ENCODE peak calls at places on chromosomes 3 and 15, in five cellular contexts. M is heart right ventricle; G is CD4-positive, alpha-beta T cell; K is tibial nerve; L is stomach. B is an unnamed sample.

GRCh38 chr15:23616536-23616935 is 31.1 kb downstream of the MAGEL2 start:
- DNase-seq in K (no peak), G (no peak), M (no peak), L (no peak), B (no peak)

GRCh38 chr3:55337641-55338174 is 149.4 kb downstream of the WNT5A start:
- DNase-seq in G (no peak), M (no peak), K (no peak), L (no peak), B (no peak)

GRCh38 chr3:128647307-128647706 is 3.3 kb downstream of the RPN1 start:
- DNase-seq in M (no peak), G (no peak), K (no peak), L (no peak), B (no peak)

GRCh38 chr3:98645039-98645438 is 51.6 kb upstream of the CPOX start:
- DNase-seq in K (no peak), L (no peak), M (no peak), G (no peak), B (no peak)

GRCh38 chr15:51319539-51319938 is 18.9 kb downstream of the CYP19A1 start:
- DNase-seq in K (no peak), L (no peak), M (no peak), G (no peak), B (no peak)

GRCh38 chr3:152204218-152204617 is 64.5 kb upstream of the MBNL1 start:
- DNase-seq in L (no peak), K (no peak), M (no peak), G (no peak), B (no peak)

GRCh38 chr15:38531509-38531908 is 33.1 kb downstream of the RASGRP1 start:
- DNase-seq in G (no peak), K (no peak), M (no peak), L (no peak), B (no peak)

GRCh38 chr3:64945171-64945684 is 257.4 kb upstream of the ADAMTS9 start:
- DNase-seq in K (no peak), G (no peak), M (no peak), L (no peak), B (no peak)

GRCh38 chr3:52891164-52891563 is 6.2 kb downstream of the STIMATE start:
- DNase-seq in L (no peak), M (no peak), G (no peak), K (no peak), B (no peak)

GRCh38 chr3:12862387-12862786 is 21.0 kb upstream of the RPL32 start:
- DNase-seq in K (no peak), M (no peak), G (no peak), L (no peak), B (no peak)

GRCh38 chr15:34064443-34064842 is 25.4 kb upstream of the AVEN start:
- DNase-seq in G (no peak), L (no peak), K (no peak), M (no peak), B (no peak)

GRCh38 chr3:45884368-45885201 is 1.8 kb upstream of the CCR9 start:
- DNase-seq in L (no peak), M (no peak), K (no peak), G (no peak), B (no peak)

GRCh38 chr3:126063358-126063965 is 20.5 kb downstream of the SLC41A3 start:
- DNase-seq in M (no peak), L (no peak), G (no peak), K (no peak), B (no peak)

GRCh38 chr3:72273615-72274014 is 488.7 kb upstream of the PROK2 start:
- DNase-seq in K (no peak), M (no peak), L (no peak), G (no peak), B (no peak)

GRCh38 chr3:112579697-112580096 is 17.9 kb downstream of the SLC35A5 start:
- DNase-seq in G (no peak), M (no peak), L (no peak), K (no peak), B (no peak)

GRCh38 chr3:152638707-152639450 is 196.1 kb upstream of the P2RY1 start:
- DNase-seq in G (no peak), L (no peak), K (no peak), M (no peak), B (no peak)

GRCh38 chr15:55742498-55742926 is 440 bp downstream of the PRTG start:
- DNase-seq in K (no peak), G (no peak), L (no peak), M (peak; percentile 34), B (no peak)
- TF ChIP-seq CTCF in K (no peak), G (no peak), L (no peak), M (no peak), B (no peak)

DNA sequence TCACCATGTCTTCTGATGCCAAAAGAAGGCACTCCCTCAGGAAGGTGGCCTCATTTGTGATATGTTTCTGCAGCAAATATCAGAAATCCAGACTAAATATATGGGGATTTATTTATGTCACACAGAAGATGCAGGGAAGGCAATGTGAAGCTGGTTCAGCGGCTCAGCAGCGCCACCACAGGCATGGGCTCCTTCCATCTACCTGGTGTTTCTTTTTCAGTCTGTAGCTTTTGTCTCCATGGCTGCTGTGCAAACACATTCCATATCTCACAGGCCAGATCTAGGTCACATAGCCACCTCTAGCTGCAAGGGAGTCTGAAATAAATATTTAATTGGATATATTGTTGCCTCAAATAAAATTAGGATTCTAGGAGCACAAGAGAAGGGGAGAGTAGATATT is 502.1 kb upstream of the IL12A start:
- DNase-seq in L (no peak), G (no peak), K (no peak), M (no peak), B (no peak)
- TF ChIP-seq CTCF in L (no peak), G (no peak), K (no peak), M (no peak), B (no peak)

GRCh38 chr15:73464602-73465001 is 21.6 kb downstream of the REC114 start:
- DNase-seq in G (no peak), L (no peak), M (no peak), K (no peak), B (no peak)
- TF ChIP-seq CTCF in G (no peak), L (no peak), M (no peak), K (no peak), B (no peak)

GRCh38 chr3:173644086-173645082 is 246.8 kb downstream of the NLGN1 start:
- DNase-seq in M (no peak), L (no peak), K (no peak), G (no peak), B (no peak)
- TF ChIP-seq CTCF in M (no peak), L (no peak), K (no peak), G (no peak), B (no peak)

DNA sequence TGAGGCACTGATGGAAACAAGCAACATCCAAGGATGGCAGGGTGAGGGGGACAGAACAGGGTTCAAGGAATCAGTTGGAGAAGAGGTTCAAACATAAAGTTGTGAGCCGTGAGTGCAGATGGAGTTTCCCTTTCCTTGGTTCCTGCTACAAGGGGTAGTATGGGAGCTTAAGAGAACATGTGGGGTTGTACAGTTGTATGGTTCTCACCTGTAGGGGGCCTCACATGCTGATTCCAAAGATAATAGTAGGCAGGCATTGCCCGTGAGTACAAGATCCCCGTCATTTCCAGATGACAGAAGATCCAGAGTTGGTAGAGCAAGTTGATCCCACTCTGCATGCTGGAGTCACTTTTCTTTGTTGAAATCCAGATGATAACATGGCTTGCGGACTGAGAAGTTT is 141.7 kb downstream of the THSD4 start:
- DNase-seq in M (no peak), K (no peak), G (no peak), L (no peak), B (no peak)
- TF ChIP-seq CTCF in M (no peak), K (no peak), G (no peak), L (no peak), B (no peak)

GRCh38 chr15:74817370-74817737 is 4.7 kb downstream of the LMAN1L start:
- DNase-seq in K (no peak), L (no peak), M (peak; percentile 58), G (no peak), B (no peak)
- TF ChIP-seq CTCF in K (no peak), L (no peak), M (peak; percentile 33), G (no peak), B (no peak)

GRCh38 chr3:187019542-187020072 is 89.3 kb downstream of the ST6GAL1 start:
- DNase-seq in L (no peak), K (no peak), G (no peak), M (no peak), B (no peak)
- TF ChIP-seq CTCF in L (no peak), K (no peak), G (no peak), M (no peak), B (no peak)

DNA sequence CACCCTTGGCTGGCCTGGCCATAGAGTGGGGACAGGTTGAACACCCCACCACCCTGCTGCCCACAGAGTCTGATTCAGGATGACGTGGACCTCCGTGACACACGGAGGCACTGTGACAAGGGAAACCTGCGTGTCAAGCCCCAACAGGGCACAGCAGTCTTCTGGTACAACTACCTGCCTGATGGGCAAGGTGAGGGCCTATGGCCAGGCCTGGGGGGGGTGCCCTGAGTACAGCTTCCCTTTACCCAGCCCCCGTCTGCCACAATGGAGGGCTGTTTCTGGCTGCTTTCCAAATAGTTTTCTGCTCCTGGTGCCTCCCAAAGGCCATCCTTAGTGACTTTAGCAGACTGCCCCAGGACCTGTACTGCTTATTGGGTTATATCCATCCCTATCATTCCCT is 1.2 kb upstream of the WDR6 start:
- DNase-seq in L (no peak), M (no peak), K (no peak), G (no peak), B (no peak)
- TF ChIP-seq CTCF in L (no peak), M (no peak), K (no peak), G (no peak), B (no peak)

DNA sequence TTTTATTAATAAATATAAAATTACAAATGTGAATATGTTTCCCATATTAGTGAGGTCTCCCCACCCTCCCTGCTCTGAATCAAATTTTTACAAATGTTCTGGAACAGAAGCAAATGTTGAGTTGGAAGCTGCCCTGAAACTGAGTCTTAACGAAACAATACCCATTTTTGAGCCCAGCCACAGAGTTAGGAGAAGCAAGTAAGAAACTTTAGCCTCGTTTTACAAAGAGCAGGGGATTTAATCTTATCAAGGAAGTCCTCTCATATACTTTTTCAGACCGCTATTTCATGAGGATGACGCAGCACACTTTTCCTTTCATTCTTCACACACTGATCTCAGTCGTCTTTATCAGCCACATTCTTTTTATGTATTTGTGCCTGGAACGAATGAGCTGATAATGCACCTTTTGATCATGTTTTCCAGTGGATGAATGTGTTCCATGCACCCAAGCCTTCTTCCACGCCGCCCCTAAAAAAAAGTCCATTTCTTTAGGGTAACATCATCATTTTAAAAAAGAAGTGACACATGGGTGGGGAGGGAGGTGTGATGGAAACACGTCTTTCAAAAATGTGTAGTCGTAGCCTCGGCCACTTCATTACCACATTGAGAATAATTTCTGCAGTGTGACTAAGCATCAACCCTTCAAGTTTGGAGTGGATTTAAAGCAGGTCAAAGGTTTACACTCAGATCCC is 48.1 kb downstream of the SETMAR start:
- DNase-seq in G (no peak), M (no peak), L (no peak), K (no peak), B (peak; percentile 23)
- TF ChIP-seq CTCF in G (peak; percentile 58), M (peak; percentile 27), L (no peak), K (no peak), B (peak; percentile 34)